ENCODE peak calls at places on chromosomes 5 and 9, in eight cellular contexts. Y is activated CD8-positive, alpha-beta T cell treated with anti-CD3 and anti-CD28 coated beads for 36 hours; G is prostate gland; O is fibroblast of mammary gland; W is cardiac fibroblast; Z is foreskin fibroblast; I is heart left ventricle; K is spleen. U is an unnamed sample.

GRCh38 chr5:177124486-177124991 is 9.0 kb upstream of the NSD1 start:
- DNase-seq in Y (peak), G (no peak), O (no peak), W (no peak), Z (no peak), I (no peak), K (peak), U (no peak)

GRCh38 chr5:69130241-69130640 is 36.4 kb downstream of the SLC30A5 start:
- DNase-seq in Y (no peak), G (no peak), O (no peak), W (no peak), Z (no peak), I (no peak), K (no peak), U (no peak)

GRCh38 chr9:78676009-78676408 is 379.1 kb downstream of the PSAT1 start:
- DNase-seq in Y (no peak), G (no peak), O (no peak), W (no peak), Z (peak), I (no peak), K (no peak), U (no peak)

GRCh38 chr9:28234899-28235277 is 661.6 kb upstream of the C9orf72 start:
- DNase-seq in Y (no peak), G (no peak), O (peak), W (peak), Z (peak), I (no peak), K (no peak), U (peak)

GRCh38 chr9:134135343-134136116 is at the start of gene WDR5:
- DNase-seq in Y (peak), G (peak), O (peak), W (peak), Z (peak), I (peak), K (peak), U (peak)

GRCh38 chr5:146877783-146878470 is 630 bp downstream of the PPP2R2B start:
- DNase-seq in Y (peak), G (no peak), O (no peak), W (no peak), Z (no peak), I (no peak), K (peak), U (no peak)

GRCh38 chr5:59079622-59080620 is 497.0 kb downstream of the RAB3C start:
- DNase-seq in Y (no peak), G (no peak), O (peak), W (peak), Z (peak), I (no peak), K (no peak), U (peak)

GRCh38 chr9:70407081-70407503 is 7.4 kb downstream of the KLF9 start:
- DNase-seq in Y (no peak), G (no peak), O (peak), W (peak), Z (peak), I (no peak), K (no peak), U (peak)

GRCh38 chr9:116073826-116074225 is 79.8 kb upstream of the PAPPA start:
- DNase-seq in Y (no peak), G (no peak), O (peak), W (peak), Z (peak), I (no peak), K (no peak), U (peak)

GRCh38 chr9:5002811-5003210 is 17.7 kb downstream of the JAK2 start:
- DNase-seq in Y (no peak), G (no peak), O (peak), W (no peak), Z (peak), I (no peak), K (no peak), U (no peak)

GRCh38 chr5:142698447-142698846 is 12.6 kb upstream of the FGF1 start:
- DNase-seq in Y (no peak), G (no peak), O (no peak), W (no peak), Z (no peak), I (no peak), K (no peak), U (no peak)

GRCh38 chr5:135085133-135085935 is 51.3 kb upstream of the PITX1 start:
- DNase-seq in Y (no peak), G (no peak), O (no peak), W (no peak), Z (no peak), I (no peak), K (peak), U (no peak)

GRCh38 chr5:167511-167910 is 23.8 kb upstream of the LRRC14B start:
- DNase-seq in Y (no peak), G (no peak), O (no peak), W (no peak), Z (no peak), I (no peak), K (peak), U (no peak)

GRCh38 chr5:111641533-111642230 is 115.3 kb downstream of the NREP start:
- DNase-seq in Y (no peak), G (no peak), O (peak), W (peak), Z (peak), I (no peak), K (no peak), U (peak)

GRCh38 chr9:124180557-124180956 is 77.2 kb upstream of the NEK6 start:
- DNase-seq in Y (no peak), G (no peak), O (peak), W (peak), Z (peak), I (no peak), K (no peak), U (no peak)

GRCh38 chr9:95202076-95202681 is 115.3 kb downstream of the FANCC start:
- DNase-seq in Y (no peak), G (no peak), O (no peak), W (no peak), Z (no peak), I (no peak), K (no peak), U (no peak)

GRCh38 chr5:143309661-143310431 is 93.6 kb downstream of the NR3C1 start:
- DNase-seq in Y (no peak), G (no peak), O (no peak), W (peak), Z (no peak), I (no peak), K (no peak), U (no peak)

GRCh38 chr5:78903936-78904335 is 81.2 kb downstream of the ARSB start:
- DNase-seq in Y (no peak), G (no peak), O (peak), W (no peak), Z (peak), I (no peak), K (no peak), U (no peak)

GRCh38 chr9:125337282-125337681 is 75.7 kb downstream of the GAPVD1 start:
- DNase-seq in Y (no peak), G (no peak), O (no peak), W (peak), Z (no peak), I (no peak), K (no peak), U (no peak)

GRCh38 chr9:89606567-89607311 is 1.9 kb downstream of the GADD45G start:
- DNase-seq in Y (peak), G (peak), O (peak), W (peak), Z (no peak), I (peak), K (no peak), U (peak)

GRCh38 chr5:73278693-73279092 is 105.7 kb downstream of the TMEM174 start:
- DNase-seq in Y (no peak), G (peak), O (no peak), W (no peak), Z (no peak), I (no peak), K (no peak), U (no peak)

GRCh38 chr5:138349842-138350635 is 2.4 kb upstream of the KDM3B start:
- DNase-seq in Y (no peak), G (no peak), O (peak), W (peak), Z (no peak), I (no peak), K (no peak), U (no peak)

GRCh38 chr5:168300377-168301182 is 9.1 kb downstream of the WWC1 start:
- DNase-seq in Y (no peak), G (no peak), O (no peak), W (no peak), Z (no peak), I (no peak), K (no peak), U (no peak)

GRCh38 chr5:142281966-142282365 is 42.9 kb downstream of the SPRY4 start:
- DNase-seq in Y (no peak), G (no peak), O (no peak), W (no peak), Z (no peak), I (no peak), K (no peak), U (no peak)

GRCh38 chr5:159049844-159050318 is 49.8 kb downstream of the EBF1 start:
- DNase-seq in Y (no peak), G (no peak), O (peak), W (peak), Z (peak), I (no peak), K (no peak), U (peak)

GRCh38 chr5:5005351-5005750 is 134.8 kb upstream of the ADAMTS16 start:
- DNase-seq in Y (no peak), G (no peak), O (no peak), W (no peak), Z (no peak), I (no peak), K (no peak), U (no peak)

GRCh38 chr5:140041099-140041491 is 2.0 kb downstream of the NRG2 start:
- DNase-seq in Y (no peak), G (no peak), O (no peak), W (no peak), Z (no peak), I (no peak), K (no peak), U (no peak)

GRCh38 chr9:129026442-129027223 is 1.5 kb downstream of the SH3GLB2 start:
- DNase-seq in Y (no peak), G (peak), O (no peak), W (no peak), Z (no peak), I (no peak), K (no peak), U (no peak)

GRCh38 chr9:135419106-135419505 is 60.5 kb upstream of the PPP1R26 start:
- DNase-seq in Y (no peak), G (no peak), O (no peak), W (no peak), Z (no peak), I (no peak), K (no peak), U (no peak)

GRCh38 chr5:10279925-10280720 is 27.6 kb downstream of the CMBL start:
- DNase-seq in Y (no peak), G (no peak), O (no peak), W (no peak), Z (no peak), I (no peak), K (no peak), U (no peak)

DNA sequence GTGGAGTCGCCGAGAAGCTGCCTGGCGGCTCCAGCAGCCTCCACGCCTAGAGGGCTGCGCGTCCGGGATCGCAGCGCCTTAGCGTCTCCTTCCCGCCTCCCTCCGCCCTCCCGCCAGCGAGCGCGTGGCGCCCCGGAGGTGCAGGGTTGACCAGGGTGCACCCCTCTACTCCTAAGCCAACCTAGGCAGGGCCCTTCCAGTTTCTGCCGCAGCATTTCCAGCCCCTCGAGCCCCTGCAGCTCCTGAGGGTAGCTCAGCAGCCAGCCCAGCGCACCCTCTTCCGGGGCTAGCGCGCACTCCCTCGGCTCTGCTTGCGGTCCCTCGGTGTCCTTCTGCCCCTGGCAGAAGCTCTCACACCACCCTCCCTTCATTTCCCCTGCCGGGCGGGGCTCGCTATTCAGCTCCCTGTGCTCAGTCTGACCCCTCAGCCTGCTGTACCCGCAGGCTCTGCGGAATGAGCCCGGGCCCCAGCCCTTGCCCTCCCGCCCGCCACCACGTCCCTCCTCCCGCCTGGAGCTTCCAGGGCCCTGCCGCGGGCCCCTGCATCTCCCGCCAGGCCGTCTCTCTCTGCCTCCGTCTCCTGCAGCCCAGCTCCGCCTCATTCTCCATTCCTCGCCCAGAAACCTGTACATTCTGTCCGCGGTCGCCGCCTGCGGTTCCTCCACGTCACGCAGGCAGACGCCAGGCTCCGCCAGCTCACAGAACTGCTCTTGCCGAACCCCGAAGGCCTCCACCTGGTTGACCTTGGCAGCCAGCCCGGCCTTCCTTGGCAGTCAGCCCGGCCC is 61.8 kb downstream of the SPATA31C2 start:
- DNase-seq in Y (peak), G (peak), O (peak), W (peak), Z (peak), I (peak), K (peak), U (peak)
- TF ChIP-seq CTCF in Y (no peak), G (no peak), O (peak), W (peak), Z (no peak), I (no peak), K (no peak), U (peak)

DNA sequence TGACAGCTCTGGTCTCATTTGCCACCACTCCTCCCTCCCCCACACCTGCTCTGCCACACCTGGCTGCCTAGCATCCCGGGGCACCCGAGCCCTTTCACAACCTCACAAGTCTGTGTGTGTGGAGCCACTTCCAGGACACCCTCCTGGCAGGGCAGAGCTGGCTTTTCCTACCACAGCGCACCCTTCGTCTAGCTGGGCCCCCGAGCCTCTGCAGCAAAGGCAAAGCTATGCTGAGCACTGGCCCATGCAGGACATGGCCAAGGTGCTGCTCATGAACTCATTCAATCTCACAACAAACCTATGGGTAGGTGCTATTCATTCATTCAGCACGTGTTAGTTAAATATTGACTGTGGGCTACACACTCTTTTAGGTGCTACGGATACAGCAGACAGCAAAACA is 43.4 kb downstream of the DUSP1 start:
- DNase-seq in Y (no peak), G (no peak), O (no peak), W (no peak), Z (no peak), I (no peak), K (peak), U (no peak)
- TF ChIP-seq CTCF in Y (no peak), G (no peak), O (no peak), W (no peak), Z (no peak), I (no peak), K (no peak), U (no peak)

DNA sequence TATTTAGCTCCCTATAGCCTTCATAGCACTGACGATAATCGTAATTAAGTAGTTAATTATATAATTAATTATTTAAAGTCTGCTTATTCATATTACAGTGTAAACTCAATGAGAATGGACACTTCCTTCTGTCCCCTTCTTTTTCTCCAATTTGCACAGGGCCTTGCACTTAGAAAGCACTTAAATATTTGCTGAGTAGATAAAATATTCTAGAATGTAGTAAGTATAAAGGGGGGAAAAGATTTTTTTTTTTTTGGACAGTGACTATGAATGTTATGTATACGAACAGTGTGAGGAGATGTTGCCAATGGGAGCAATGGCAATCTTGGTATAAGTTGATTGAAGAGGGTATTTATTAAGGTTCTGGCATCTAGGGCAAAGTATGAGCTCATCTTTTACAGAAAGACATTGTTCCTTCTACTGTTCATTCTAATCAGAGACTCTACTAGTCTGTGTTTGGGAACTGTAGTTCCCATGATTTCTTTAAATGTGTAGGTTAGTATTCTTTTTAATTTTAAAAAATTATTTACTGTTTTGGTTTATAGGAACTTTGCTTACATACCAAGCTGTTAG is 49.4 kb downstream of the YTHDC2 start:
- DNase-seq in Y (no peak), G (no peak), O (no peak), W (no peak), Z (no peak), I (no peak), K (no peak), U (no peak)
- TF ChIP-seq CTCF in Y (no peak), G (no peak), O (no peak), W (no peak), Z (no peak), I (no peak), K (no peak), U (no peak)

GRCh38 chr5:62206150-62206829 is 99.7 kb upstream of the KIF2A start:
- DNase-seq in Y (no peak), G (no peak), O (peak), W (no peak), Z (no peak), I (no peak), K (no peak), U (peak)

GRCh38 chr5:62211405-62211804 is 94.6 kb upstream of the KIF2A start:
- DNase-seq in Y (no peak), G (no peak), O (no peak), W (no peak), Z (no peak), I (no peak), K (no peak), U (no peak)

GRCh38 chr5:62212648-62213047 is 93.4 kb upstream of the KIF2A start:
- DNase-seq in Y (no peak), G (no peak), O (no peak), W (no peak), Z (no peak), I (no peak), K (no peak), U (no peak)

DNA sequence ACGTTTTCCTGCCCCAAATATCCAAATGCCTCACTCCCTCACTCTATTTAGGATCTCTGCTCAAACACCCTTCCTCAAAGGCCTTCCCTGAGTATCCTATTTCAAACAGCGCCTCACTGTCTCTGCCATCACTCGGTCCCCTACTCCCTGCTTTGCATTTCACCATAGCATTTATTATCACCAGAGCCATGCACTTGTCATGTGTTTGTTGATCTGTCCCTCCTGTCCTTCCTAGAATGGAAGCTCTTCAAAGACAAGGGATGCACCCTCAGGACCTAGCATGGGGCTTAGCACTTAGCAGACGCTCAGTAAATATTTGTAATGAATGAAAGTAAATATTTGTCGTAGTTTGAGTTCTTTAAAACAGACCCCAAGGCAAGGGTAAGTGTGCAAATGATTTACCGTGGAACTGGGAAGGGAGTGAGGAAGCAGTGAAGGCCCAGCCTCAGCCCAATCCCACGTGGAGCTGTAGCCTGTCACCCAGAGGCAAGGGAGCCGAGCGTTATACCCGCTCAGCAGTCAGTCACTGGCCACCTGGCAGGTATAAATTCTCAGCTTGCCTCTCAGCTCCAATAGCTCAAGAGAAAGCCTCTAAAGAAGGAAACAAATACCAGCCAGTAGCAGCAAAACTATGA is 97.7 kb upstream of the KIF2A start:
- DNase-seq in Y (no peak), G (no peak), O (no peak), W (no peak), Z (no peak), I (no peak), K (no peak), U (no peak)
- TF ChIP-seq CTCF in Y (no peak), G (no peak), O (no peak), W (no peak), Z (no peak), I (no peak), K (no peak), U (no peak)

GRCh38 chr9:82498918-82499317 is 510.3 kb downstream of the SPATA31D1 start:
- DNase-seq in Y (no peak), G (no peak), O (no peak), W (no peak), Z (no peak), I (peak), K (no peak), U (no peak)
- TF ChIP-seq CTCF in Y (no peak), G (no peak), O (no peak), W (no peak), Z (no peak), I (no peak), K (no peak), U (no peak)